ENCODE peak calls at places on chromosomes 4 and X, in seven cellular contexts. Y, I, T, E, G, M and C are unnamed samples.

GRCh38 chr4:152643153-152644035 is 36.4 kb downstream of the TMEM154 start:
- DNase-seq in Y (no peak), I (no peak), T (peak), E (peak), G (no peak), M (no peak), C (no peak)

GRCh38 chr4:1899149-1900086 is 28.2 kb downstream of the NSD2 start:
- DNase-seq in Y (peak), I (peak), T (peak), E (peak), G (peak), M (peak), C (no peak)

GRCh38 chr4:59393780-59394179 is 1806.3 kb upstream of the ADGRL3 start:
- DNase-seq in Y (no peak), I (no peak), T (no peak), E (no peak), G (no peak), M (no peak), C (no peak)

GRCh38 chr4:88178633-88179231 is 20.3 kb upstream of the ABCG2 start:
- DNase-seq in Y (no peak), I (no peak), T (no peak), E (no peak), G (no peak), M (no peak), C (no peak)

GRCh38 chrX:74779175-74779574 is 146.1 kb downstream of the NEXMIF start:
- DNase-seq in Y (no peak), I (no peak), T (no peak), E (peak), G (no peak), M (no peak), C (no peak)

GRCh38 chrX:40543661-40544328 is 37.0 kb upstream of the ATP6AP2 start:
- DNase-seq in Y (no peak), I (no peak), T (peak), E (peak), G (no peak), M (no peak), C (no peak)

GRCh38 chrX:72048515-72049455 is 82.9 kb downstream of the RTL5 start:
- DNase-seq in Y (no peak), I (no peak), T (no peak), E (peak), G (peak), M (no peak), C (peak)

GRCh38 chr4:25879991-25880641 is 17.3 kb upstream of the SEL1L3 start:
- DNase-seq in Y (no peak), I (no peak), T (peak), E (peak), G (no peak), M (no peak), C (no peak)

GRCh38 chr4:182207806-182208483 is 35.3 kb upstream of the TENM3 start:
- DNase-seq in Y (no peak), I (no peak), T (peak), E (no peak), G (no peak), M (no peak), C (no peak)

GRCh38 chr4:15451866-15452765 is 17.6 kb upstream of the CC2D2A start:
- DNase-seq in Y (no peak), I (peak), T (peak), E (no peak), G (no peak), M (no peak), C (no peak)

GRCh38 chrX:8520791-8521190 is 56.2 kb downstream of the VCX3B start:
- DNase-seq in Y (no peak), I (no peak), T (no peak), E (no peak), G (no peak), M (no peak), C (no peak)